ENCODE peak calls at places on chromosome 5, in five cellular contexts. L, A, B, P and S are unnamed samples.

GRCh38 chr5:72154076-72154756 is 46.9 kb downstream of the MAP1B start:
- DNase-seq in P (no peak), A (no peak), B (no peak), L (no peak), S (no peak)

GRCh38 chr5:15203376-15203775 is 296.6 kb upstream of the FBXL7 start:
- DNase-seq in A (no peak), L (no peak), P (no peak), B (no peak), S (peak)

GRCh38 chr5:113246371-113246870 is 188.4 kb downstream of the TSSK1B start:
- DNase-seq in B (no peak), A (no peak), P (peak), L (no peak), S (peak)

GRCh38 chr5:13957032-13957645 is 12.7 kb upstream of the DNAH5 start:
- DNase-seq in B (peak), P (peak), L (peak), A (peak), S (peak)

GRCh38 chr5:158691576-158691975 is 408.1 kb downstream of the EBF1 start:
- DNase-seq in P (no peak), L (no peak), A (no peak), B (no peak), S (no peak)

GRCh38 chr5:173866249-173867172 is 21.6 kb upstream of the CPEB4 start:
- DNase-seq in L (no peak), P (peak), B (no peak), A (no peak), S (no peak)

GRCh38 chr5:142874537-142874936 is 104.4 kb downstream of the ARHGAP26 start:
- DNase-seq in L (peak), B (no peak), P (no peak), A (peak), S (no peak)

GRCh38 chr5:17964067-17964466 is 329.8 kb downstream of the TAF11L14 start:
- DNase-seq in A (no peak), B (no peak), P (no peak), L (peak), S (no peak)

GRCh38 chr5:124847907-124848306 is 101.5 kb upstream of the ZNF608 start:
- DNase-seq in L (no peak), B (no peak), A (no peak), P (no peak), S (no peak)

GRCh38 chr5:9712506-9713285 is 82.5 kb upstream of the TAS2R1 start:
- DNase-seq in B (no peak), P (no peak), A (peak), L (peak), S (peak)

GRCh38 chr5:137233726-137234125 is 265.4 kb downstream of the SPOCK1 start:
- DNase-seq in P (no peak), L (no peak), A (no peak), B (no peak), S (no peak)

GRCh38 chr5:160169326-160169725 is 50.1 kb upstream of the PWWP2A start:
- DNase-seq in B (no peak), L (no peak), A (no peak), P (no peak), S (peak)

GRCh38 chr5:38287124-38287523 is 28.8 kb downstream of the EGFLAM start:
- DNase-seq in A (no peak), L (no peak), P (no peak), B (no peak), S (no peak)

GRCh38 chr5:91305640-91306039 is 77.5 kb downstream of the ARRDC3 start:
- DNase-seq in L (no peak), B (no peak), A (no peak), P (no peak), S (no peak)

GRCh38 chr5:65863747-65864146 is 62.6 kb upstream of the ERBIN start:
- DNase-seq in A (no peak), L (no peak), B (no peak), P (no peak), S (no peak)

GRCh38 chr5:65868509-65868908 is 57.9 kb upstream of the ERBIN start:
- DNase-seq in A (no peak), L (no peak), P (no peak), B (no peak), S (no peak)

GRCh38 chr5:65866837-65867508 is 59.4 kb upstream of the ERBIN start:
- DNase-seq in A (no peak), P (no peak), B (no peak), L (no peak), S (no peak)

GRCh38 chr5:65871182-65871581 is 55.2 kb upstream of the ERBIN start:
- DNase-seq in L (peak), P (no peak), B (no peak), A (no peak), S (peak)

DNA sequence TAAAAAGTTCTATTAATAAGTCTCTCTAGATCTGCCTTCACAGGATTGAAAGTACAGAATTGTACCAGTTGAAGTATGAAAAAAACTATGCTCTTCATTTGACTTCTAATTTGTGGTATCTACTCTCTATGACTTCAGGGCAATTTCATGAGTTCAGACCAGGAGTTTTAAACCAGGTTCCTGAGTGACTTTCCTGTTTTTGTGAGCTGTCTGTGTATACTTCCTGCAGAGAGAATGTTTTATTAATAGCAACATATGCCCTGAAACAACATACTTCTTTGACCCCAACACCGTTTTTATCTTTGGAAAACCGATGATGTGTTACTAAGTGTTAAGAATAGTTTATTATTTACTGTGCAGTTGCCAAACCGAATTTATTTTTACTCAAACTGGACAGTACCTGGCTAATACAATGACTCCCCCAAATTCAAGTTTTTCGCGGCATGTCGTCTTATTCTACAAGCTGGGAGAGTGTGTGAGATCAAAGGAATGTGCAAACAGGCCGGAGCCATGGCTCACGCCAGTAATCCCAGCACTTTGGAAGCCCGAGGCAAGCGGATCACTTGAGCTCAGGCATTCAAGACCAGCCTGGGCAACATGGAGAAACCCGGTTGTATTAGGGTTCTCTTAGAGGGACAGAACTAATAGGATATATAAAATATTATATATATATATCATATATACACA is 58.7 kb upstream of the ERBIN start:
- DNase-seq in A (no peak), B (no peak), P (no peak), L (peak), S (no peak)
- TF ChIP-seq EZH2phosphoT487 in A (no peak), B (no peak), P (no peak), L (no peak), S (no peak)

DNA sequence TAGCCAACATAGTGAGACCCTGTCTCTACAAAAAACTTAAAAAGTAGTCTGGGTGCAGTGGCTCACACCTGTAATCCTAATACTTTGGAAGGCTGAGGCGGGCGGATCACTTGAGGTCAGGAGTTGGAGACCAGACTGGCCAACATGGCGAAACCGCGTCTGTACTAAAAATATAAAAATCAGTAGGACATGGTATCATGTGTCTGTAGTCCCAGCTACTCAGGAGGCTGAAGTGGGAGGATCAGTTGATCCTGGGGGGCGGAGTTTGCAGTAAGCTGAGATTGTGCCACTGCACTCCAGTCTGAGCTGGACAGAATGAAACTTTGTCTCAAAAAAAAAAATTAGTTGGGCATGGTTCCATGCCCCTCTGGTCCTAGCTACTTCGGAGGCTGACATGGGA is 57.9 kb upstream of the MIER3 start:
- DNase-seq in L (no peak), B (no peak), P (no peak), A (no peak), S (no peak)
- TF ChIP-seq EZH2phosphoT487 in L (no peak), B (no peak), P (no peak), A (no peak), S (no peak)

GRCh38 chr5:138386290-138386689 is 33.8 kb downstream of the KDM3B start:
- DNase-seq in L (no peak), P (no peak), B (no peak), A (no peak), S (no peak)
- TF ChIP-seq EZH2phosphoT487 in L (no peak), P (no peak), B (no peak), A (no peak), S (no peak)

GRCh38 chr5:11599499-11599898 is 304.7 kb downstream of the CTNND2 start:
- DNase-seq in P (no peak), B (no peak), A (no peak), L (no peak), S (no peak)

GRCh38 chr5:11596657-11597071 is 307.6 kb downstream of the CTNND2 start:
- DNase-seq in B (no peak), L (no peak), A (no peak), P (no peak), S (no peak)

GRCh38 chr5:11607944-11608343 is 296.3 kb downstream of the CTNND2 start:
- DNase-seq in L (no peak), B (no peak), P (no peak), A (no peak), S (no peak)

GRCh38 chr5:11602298-11602697 is 301.9 kb downstream of the CTNND2 start:
- DNase-seq in B (no peak), P (no peak), L (peak), A (no peak), S (no peak)
- TF ChIP-seq EZH2phosphoT487 in B (no peak), P (no peak), L (no peak), A (no peak), S (no peak)